ENCODE peak calls at places on chromosomes 13 and 19, in seven cellular contexts. K is neural progenitor cell, T is neural crest cell, Y is OCI-LY7, U is mucosa of descending colon, J is IMR-90, G is mesothelial cell of epicardium. F is an unnamed sample.

GRCh38 chr13:70747305-70747704 is 639.1 kb upstream of the KLHL1 start:
- DNase-seq in K (no peak), T (no peak), Y (no peak), U (no peak), J (no peak), G (no peak), F (no peak)

GRCh38 chr13:60759499-60759898 is 362.5 kb downstream of the TDRD3 start:
- DNase-seq in K (peak; percentile 72), T (no peak), Y (no peak), U (no peak), J (no peak), G (no peak), F (no peak)

GRCh38 chr19:6739884-6740588 is 556 bp downstream of the TRIP10 start:
- DNase-seq in K (peak; percentile 74), T (peak; percentile 27), Y (peak; percentile 43), U (no peak), J (no peak), G (no peak), F (no peak)

GRCh38 chr13:59413121-59413520 is 750.6 kb downstream of the DIAPH3 start:
- DNase-seq in K (no peak), T (no peak), Y (no peak), U (no peak), J (no peak), G (no peak), F (peak; percentile 21)

GRCh38 chr13:108087813-108088212 is 127.5 kb downstream of the LIG4 start:
- DNase-seq in K (no peak), T (no peak), Y (no peak), U (no peak), J (no peak), G (no peak), F (no peak)

GRCh38 chr19:5407356-5407755 is 47.9 kb upstream of the ZNRF4 start:
- DNase-seq in K (peak; percentile 49), T (no peak), Y (peak; percentile 29), U (no peak), J (peak; percentile 17), G (no peak), F (peak; percentile 32)

GRCh38 chr19:10695401-10696398 is 5.5 kb upstream of the QTRT1 start:
- DNase-seq in K (peak; percentile 100), T (peak; percentile 93), Y (peak; percentile 78), U (peak; percentile 94), J (peak; percentile 91), G (peak; percentile 87), F (peak; percentile 93)

GRCh38 chr13:110583178-110583865 is 21.8 kb upstream of the RAB20 start:
- DNase-seq in K (no peak), T (no peak), Y (no peak), U (no peak), J (no peak), G (no peak), F (no peak)

GRCh38 chr19:55245236-55245904 is 13.4 kb downstream of the PPP6R1 start:
- DNase-seq in K (no peak), T (no peak), Y (no peak), U (no peak), J (no peak), G (no peak), F (no peak)

GRCh38 chr13:106981050-106981449 is 413.1 kb upstream of the ARGLU1 start:
- DNase-seq in K (no peak), T (no peak), Y (no peak), U (no peak), J (no peak), G (no peak), F (no peak)

GRCh38 chr13:99123101-99124045 is 77.3 kb upstream of the UBAC2 start:
- DNase-seq in K (no peak), T (no peak), Y (no peak), U (no peak), J (peak; percentile 19), G (no peak), F (peak; percentile 51)

GRCh38 chr13:91270031-91270430 is 77.5 kb upstream of the MIR17HG start:
- DNase-seq in K (no peak), T (no peak), Y (no peak), U (no peak), J (no peak), G (no peak), F (no peak)

GRCh38 chr19:34432797-34433196 is 4.6 kb downstream of the UBA2 start:
- DNase-seq in K (no peak), T (no peak), Y (no peak), U (no peak), J (no peak), G (no peak), F (no peak)

GRCh38 chr19:3292958-3293529 is 68.6 kb downstream of the CELF5 start:
- DNase-seq in K (no peak), T (no peak), Y (no peak), U (no peak), J (no peak), G (no peak), F (no peak)

GRCh38 chr19:41218615-41219507 is at the start of gene AXL:
- DNase-seq in K (peak; percentile 94), T (peak; percentile 50), Y (no peak), U (peak; percentile 69), J (peak; percentile 86), G (peak; percentile 52), F (peak; percentile 79)

GRCh38 chr19:11506101-11506555 is 489 bp upstream of the ZNF653 start:
- DNase-seq in K (no peak), T (no peak), Y (peak; percentile 68), U (peak; percentile 74), J (no peak), G (no peak), F (no peak)

GRCh38 chr13:79435549-79435948 is 29.5 kb upstream of the RBM26 start:
- DNase-seq in K (no peak), T (no peak), Y (no peak), U (no peak), J (peak; percentile 68), G (no peak), F (peak; percentile 89)

GRCh38 chr19:54518844-54519243 is 16.2 kb downstream of the LAIR2 start:
- DNase-seq in K (no peak), T (no peak), Y (no peak), U (no peak), J (no peak), G (no peak), F (no peak)

GRCh38 chr19:35213678-35214632 is 14.6 kb downstream of the FAM187B start:
- DNase-seq in K (no peak), T (no peak), Y (peak; percentile 93), U (peak; percentile 74), J (peak; percentile 64), G (no peak), F (peak; percentile 68)

GRCh38 chr13:19089315-19089714 is 92.3 kb downstream of the TUBA3C start:
- DNase-seq in K (no peak), T (no peak), Y (no peak), U (no peak), J (no peak), G (no peak), F (no peak)

GRCh38 chr19:664913-665443 is 2.0 kb upstream of the RNF126 start:
- DNase-seq in K (peak; percentile 95), T (peak; percentile 98), Y (peak; percentile 78), U (peak; percentile 82), J (peak; percentile 70), G (peak; percentile 78), F (peak; percentile 36)

GRCh38 chr13:38530492-38530891 is 156.4 kb upstream of the FREM2 start:
- DNase-seq in K (no peak), T (no peak), Y (no peak), U (no peak), J (peak; percentile 1), G (no peak), F (peak; percentile 30)
- TF ChIP-seq CTCF in K (peak; percentile 47), T (peak; percentile 62), Y (peak; percentile 51), U (no peak), J (peak; percentile 32), G (peak; percentile 41), F (peak; percentile 69)

GRCh38 chr19:18866800-18867123 is 29.2 kb downstream of the CERS1 start:
- DNase-seq in K (no peak), T (no peak), Y (no peak), U (no peak), J (no peak), G (no peak), F (no peak)
- TF ChIP-seq CTCF in K (no peak), T (peak; percentile 41), Y (peak; percentile 73), U (no peak), J (no peak), G (no peak), F (peak; percentile 3)

DNA sequence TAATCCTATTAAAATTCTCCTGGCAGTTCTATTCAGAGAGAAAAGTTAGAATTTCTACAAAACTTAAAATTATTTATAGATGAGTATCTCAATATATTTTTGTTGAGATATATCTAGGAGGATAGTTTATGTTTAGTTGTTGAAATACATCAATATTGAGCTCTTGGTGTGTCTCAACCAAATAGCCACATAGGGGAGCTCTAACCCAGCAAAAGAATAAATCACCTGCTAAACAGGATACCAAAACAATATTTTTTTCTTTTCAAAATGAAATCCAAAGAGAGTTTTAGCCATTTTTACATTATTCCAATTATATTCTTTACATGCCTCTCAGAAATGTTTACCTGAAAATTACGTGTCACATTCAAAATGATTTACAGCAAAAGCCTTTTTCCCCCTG is 954.7 kb downstream of the SLITRK6 start:
- DNase-seq in K (peak; percentile 27), T (no peak), Y (peak; percentile 17), U (no peak), J (no peak), G (no peak), F (peak; percentile 13)
- TF ChIP-seq CTCF in K (peak; percentile 78), T (peak; percentile 78), Y (peak; percentile 84), U (no peak), J (no peak), G (no peak), F (peak; percentile 82)

DNA sequence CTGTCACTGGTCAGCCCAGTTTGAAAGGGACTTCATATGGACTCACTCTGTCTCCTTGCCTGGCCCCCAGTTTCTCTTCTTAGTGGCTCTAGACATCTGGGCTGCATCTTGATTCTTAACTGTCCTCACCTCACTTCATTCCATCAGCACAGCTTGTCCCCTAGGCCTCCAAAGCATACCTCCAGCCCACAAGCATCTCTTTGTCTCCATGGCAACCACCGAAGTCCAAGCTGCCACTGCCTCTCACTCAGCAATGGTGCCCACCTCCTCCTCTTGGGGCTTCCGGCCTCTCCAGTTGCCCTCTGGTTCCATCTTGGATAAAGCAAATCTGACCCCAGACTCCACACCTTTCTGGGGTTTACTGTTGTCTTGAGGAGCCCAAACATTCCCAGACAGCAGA is 9.9 kb upstream of the KLHL26 start:
- DNase-seq in K (no peak), T (no peak), Y (no peak), U (no peak), J (no peak), G (no peak), F (no peak)
- TF ChIP-seq CTCF in K (no peak), T (no peak), Y (no peak), U (no peak), J (no peak), G (no peak), F (no peak)

GRCh38 chr13:82358284-82358683 is 1524.0 kb downstream of the SLITRK1 start:
- DNase-seq in K (no peak), T (no peak), Y (no peak), U (no peak), J (no peak), G (no peak), F (no peak)

GRCh38 chr13:82356667-82357066 is 1525.6 kb downstream of the SLITRK1 start:
- DNase-seq in K (peak; percentile 4), T (no peak), Y (no peak), U (no peak), J (no peak), G (no peak), F (peak; percentile 2)
- TF ChIP-seq CTCF in K (peak; percentile 22), T (no peak), Y (no peak), U (no peak), J (no peak), G (no peak), F (peak; percentile 67)

F was measured in HFFc6.